ENCODE peak calls at places on chromosomes 2 and 18, in five cellular contexts. One of them, this sample, is unnamed.

GRCh38 chr2:203328735-203329549 is 748 bp downstream of the ABI2 start:
- DNase-seq in NCI-H1930: no peak
- DNase-seq in nephron progenitor cell: peak; percentile 71
- DNase-seq in amygdala: peak; percentile 56
- DNase-seq in hypothalamus: peak; percentile 44
- DNase-seq in this sample: peak; percentile 15

GRCh38 chr18:59814872-59815271 is 84.9 kb upstream of the PMAIP1 start:
- DNase-seq in NCI-H1930: no peak
- DNase-seq in nephron progenitor cell: no peak
- DNase-seq in amygdala: no peak
- DNase-seq in hypothalamus: no peak
- DNase-seq in this sample: no peak

GRCh38 chr2:201580486-201580885 is 62.8 kb downstream of the TMEM237 start:
- DNase-seq in NCI-H1930: no peak
- DNase-seq in nephron progenitor cell: no peak
- DNase-seq in amygdala: no peak
- DNase-seq in hypothalamus: no peak
- DNase-seq in this sample: no peak

GRCh38 chr2:174597347-174598047 is at the start of gene WIPF1:
- DNase-seq in NCI-H1930: no peak
- DNase-seq in nephron progenitor cell: no peak
- DNase-seq in amygdala: no peak
- DNase-seq in hypothalamus: no peak
- DNase-seq in this sample: no peak

GRCh38 chr2:71673402-71673795 is 220.0 kb downstream of the DYSF start:
- DNase-seq in NCI-H1930: no peak
- DNase-seq in nephron progenitor cell: no peak
- DNase-seq in amygdala: no peak
- DNase-seq in hypothalamus: no peak
- DNase-seq in this sample: no peak

GRCh38 chr18:45787346-45787745 is 38.1 kb upstream of the SIGLEC15 start:
- DNase-seq in NCI-H1930: no peak
- DNase-seq in nephron progenitor cell: no peak
- DNase-seq in amygdala: no peak
- DNase-seq in hypothalamus: no peak
- DNase-seq in this sample: no peak

GRCh38 chr2:28610583-28611201 is 114.8 kb downstream of the PLB1 start:
- DNase-seq in NCI-H1930: no peak
- DNase-seq in nephron progenitor cell: no peak
- DNase-seq in amygdala: no peak
- DNase-seq in hypothalamus: peak; percentile 74
- DNase-seq in this sample: no peak

GRCh38 chr2:100106460-100106859 is 35.9 kb downstream of the AFF3 start:
- DNase-seq in NCI-H1930: peak; percentile 48
- DNase-seq in nephron progenitor cell: peak; percentile 23
- DNase-seq in amygdala: no peak
- DNase-seq in hypothalamus: no peak
- DNase-seq in this sample: no peak

GRCh38 chr2:171158790-171159325 is 1.8 kb downstream of the TLK1 start:
- DNase-seq in NCI-H1930: peak; percentile 18
- DNase-seq in nephron progenitor cell: no peak
- DNase-seq in amygdala: no peak
- DNase-seq in hypothalamus: no peak
- DNase-seq in this sample: no peak

GRCh38 chr2:56130463-56131070 is 53.2 kb upstream of the CCDC85A start:
- DNase-seq in NCI-H1930: peak; percentile 50
- DNase-seq in nephron progenitor cell: peak; percentile 27
- DNase-seq in amygdala: no peak
- DNase-seq in hypothalamus: peak; percentile 31
- DNase-seq in this sample: no peak

GRCh38 chr18:389658-390357 is 110.7 kb downstream of the COLEC12 start:
- DNase-seq in NCI-H1930: no peak
- DNase-seq in nephron progenitor cell: no peak
- DNase-seq in amygdala: no peak
- DNase-seq in hypothalamus: no peak
- DNase-seq in this sample: no peak

GRCh38 chr18:2002178-2002577 is 569.1 kb downstream of the METTL4 start:
- DNase-seq in NCI-H1930: no peak
- DNase-seq in nephron progenitor cell: no peak
- DNase-seq in amygdala: no peak
- DNase-seq in hypothalamus: no peak
- DNase-seq in this sample: no peak

GRCh38 chr2:161165811-161166210 is 5.6 kb downstream of the TANK start:
- DNase-seq in NCI-H1930: no peak
- DNase-seq in nephron progenitor cell: no peak
- DNase-seq in amygdala: no peak
- DNase-seq in hypothalamus: no peak
- DNase-seq in this sample: no peak

GRCh38 chr2:161913865-161914264 is 160.2 kb downstream of the DPP4 start:
- DNase-seq in NCI-H1930: no peak
- DNase-seq in nephron progenitor cell: no peak
- DNase-seq in amygdala: no peak
- DNase-seq in hypothalamus: no peak
- DNase-seq in this sample: no peak

GRCh38 chr18:25299426-25299825 is 52.5 kb downstream of the ZNF521 start:
- DNase-seq in NCI-H1930: no peak
- DNase-seq in nephron progenitor cell: no peak
- DNase-seq in amygdala: no peak
- DNase-seq in hypothalamus: no peak
- DNase-seq in this sample: no peak

GRCh38 chr2:199459286-199460100 is 1.8 kb upstream of the SATB2 start:
- DNase-seq in NCI-H1930: peak; percentile 83
- DNase-seq in nephron progenitor cell: peak; percentile 89
- DNase-seq in amygdala: peak; percentile 92
- DNase-seq in hypothalamus: peak; percentile 89
- DNase-seq in this sample: peak; percentile 57

GRCh38 chr2:170118641-170119040 is 59.3 kb upstream of the MYO3B start:
- DNase-seq in NCI-H1930: no peak
- DNase-seq in nephron progenitor cell: no peak
- DNase-seq in amygdala: no peak
- DNase-seq in hypothalamus: no peak
- DNase-seq in this sample: no peak

GRCh38 chr2:204401114-204401513 is 144.2 kb upstream of the PARD3B start:
- DNase-seq in NCI-H1930: no peak
- DNase-seq in nephron progenitor cell: no peak
- DNase-seq in amygdala: no peak
- DNase-seq in hypothalamus: no peak
- DNase-seq in this sample: no peak

GRCh38 chr2:181742908-181743722 is 62.8 kb upstream of the NEUROD1 start:
- DNase-seq in NCI-H1930: peak; percentile 60
- DNase-seq in nephron progenitor cell: peak; percentile 16
- DNase-seq in amygdala: peak; percentile 3
- DNase-seq in hypothalamus: peak; percentile 0
- DNase-seq in this sample: no peak

GRCh38 chr2:189221811-189222210 is 42.2 kb upstream of the COL5A2 start:
- DNase-seq in NCI-H1930: no peak
- DNase-seq in nephron progenitor cell: no peak
- DNase-seq in amygdala: no peak
- DNase-seq in hypothalamus: no peak
- DNase-seq in this sample: no peak

GRCh38 chr2:143148757-143149156 is 19.5 kb downstream of the ARHGAP15 start:
- DNase-seq in NCI-H1930: no peak
- DNase-seq in nephron progenitor cell: no peak
- DNase-seq in amygdala: no peak
- DNase-seq in hypothalamus: no peak
- DNase-seq in this sample: no peak

GRCh38 chr2:227154976-227155375 is 9.0 kb downstream of the COL4A4 start:
- DNase-seq in NCI-H1930: no peak
- DNase-seq in nephron progenitor cell: no peak
- DNase-seq in amygdala: no peak
- DNase-seq in hypothalamus: no peak
- DNase-seq in this sample: no peak

GRCh38 chr2:25617948-25618646 is 55.3 kb downstream of the DTNB start:
- DNase-seq in NCI-H1930: no peak
- DNase-seq in nephron progenitor cell: no peak
- DNase-seq in amygdala: no peak
- DNase-seq in hypothalamus: no peak
- DNase-seq in this sample: no peak

GRCh38 chr2:145020694-145021093 is 500.8 kb upstream of the ZEB2 start:
- DNase-seq in NCI-H1930: no peak
- DNase-seq in nephron progenitor cell: no peak
- DNase-seq in amygdala: no peak
- DNase-seq in hypothalamus: no peak
- DNase-seq in this sample: no peak

GRCh38 chr2:218780851-218781690 is 876 bp upstream of the CYP27A1 start:
- DNase-seq in NCI-H1930: peak; percentile 12
- DNase-seq in nephron progenitor cell: no peak
- DNase-seq in amygdala: no peak
- DNase-seq in hypothalamus: no peak
- DNase-seq in this sample: no peak

GRCh38 chr18:56508637-56509036 is 129.8 kb downstream of the TXNL1 start:
- DNase-seq in NCI-H1930: no peak
- DNase-seq in nephron progenitor cell: no peak
- DNase-seq in amygdala: no peak
- DNase-seq in hypothalamus: no peak
- DNase-seq in this sample: no peak

GRCh38 chr2:72089537-72089936 is 58.1 kb downstream of the CYP26B1 start:
- DNase-seq in NCI-H1930: no peak
- DNase-seq in nephron progenitor cell: no peak
- DNase-seq in amygdala: no peak
- DNase-seq in hypothalamus: no peak
- DNase-seq in this sample: no peak

GRCh38 chr2:3236300-3236699 is 141.3 kb downstream of the EIPR1 start:
- DNase-seq in NCI-H1930: no peak
- DNase-seq in nephron progenitor cell: no peak
- DNase-seq in amygdala: no peak
- DNase-seq in hypothalamus: no peak
- DNase-seq in this sample: no peak

GRCh38 chr2:46117994-46118393 is 179.2 kb upstream of the EPAS1 start:
- DNase-seq in NCI-H1930: no peak
- DNase-seq in nephron progenitor cell: no peak
- DNase-seq in amygdala: no peak
- DNase-seq in hypothalamus: no peak
- DNase-seq in this sample: no peak

GRCh38 chr2:128798502-128799283 is 480.0 kb upstream of the HS6ST1 start:
- DNase-seq in NCI-H1930: no peak
- DNase-seq in nephron progenitor cell: no peak
- DNase-seq in amygdala: no peak
- DNase-seq in hypothalamus: peak; percentile 22
- DNase-seq in this sample: no peak

GRCh38 chr2:171469176-171469575 is 35.1 kb downstream of the DCAF17 start:
- DNase-seq in NCI-H1930: no peak
- DNase-seq in nephron progenitor cell: no peak
- DNase-seq in amygdala: no peak
- DNase-seq in hypothalamus: no peak
- DNase-seq in this sample: no peak

GRCh38 chr2:176109955-176110345 is 2.9 kb downstream of the HOXD11 start:
- DNase-seq in NCI-H1930: no peak
- DNase-seq in nephron progenitor cell: peak; percentile 38
- DNase-seq in amygdala: no peak
- DNase-seq in hypothalamus: no peak
- DNase-seq in this sample: no peak

GRCh38 chr18:36338420-36338933 is 41.0 kb downstream of the FHOD3 start:
- DNase-seq in NCI-H1930: no peak
- DNase-seq in nephron progenitor cell: no peak
- DNase-seq in amygdala: no peak
- DNase-seq in hypothalamus: no peak
- DNase-seq in this sample: no peak